ENCODE peak calls at places on chromosomes 7 and 10, in seven cellular contexts. A, S, J, Y, O, F and C are unnamed samples.

GRCh38 chr7:127566242-127566641 is 19.2 kb downstream of the GCC1 start:
- DNase-seq in J (no peak), F (no peak), Y (no peak), A (no peak), S (no peak), O (no peak), C (no peak)

GRCh38 chr10:20948723-20949327 is 51.7 kb upstream of the NEBL start:
- DNase-seq in O (no peak), J (no peak), F (no peak), A (no peak), S (no peak), Y (no peak), C (peak; percentile 60)

GRCh38 chr10:114684085-114684821 is 26.2 kb upstream of the ABLIM1 start:
- DNase-seq in J (no peak), Y (peak; percentile 81), A (no peak), F (peak; percentile 77), S (no peak), O (no peak), C (no peak)

GRCh38 chr7:132475669-132476116 is 100.6 kb downstream of the PLXNA4 start:
- DNase-seq in A (no peak), Y (no peak), S (no peak), J (peak; percentile 35), F (no peak), O (no peak), C (no peak)

GRCh38 chr7:73526892-73527821 is 5.1 kb upstream of the BAZ1B start:
- DNase-seq in Y (peak; percentile 30), O (no peak), S (no peak), A (peak; percentile 77), J (peak; percentile 45), F (no peak), C (no peak)

GRCh38 chr7:98528079-98528478 is 89.0 kb upstream of the NPTX2 start:
- DNase-seq in Y (peak; percentile 71), S (no peak), F (no peak), J (no peak), A (no peak), O (no peak), C (no peak)

GRCh38 chr10:92891885-92892705 is 43.8 kb downstream of the EXOC6 start:
- DNase-seq in S (no peak), Y (no peak), F (no peak), A (no peak), O (peak; percentile 95), J (peak; percentile 45), C (no peak)

GRCh38 chr7:128172151-128172550 is 68.9 kb upstream of the LEP start:
- DNase-seq in S (no peak), A (no peak), J (peak; percentile 41), Y (no peak), O (no peak), F (no peak), C (no peak)

GRCh38 chr7:30465342-30466170 is 13.0 kb downstream of the NOD1 start:
- DNase-seq in S (no peak), F (no peak), Y (no peak), O (peak; percentile 50), J (no peak), A (peak; percentile 55), C (no peak)

GRCh38 chr7:133904766-133905165 is 222.4 kb upstream of the LRGUK start:
- DNase-seq in F (no peak), A (no peak), S (no peak), Y (no peak), J (no peak), O (no peak), C (no peak)